ENCODE peak calls at places on chromosomes 5 and 9, in five cellular contexts. D is HepG2, G is IMR-90, P is K562, L is GM12878. W is an unnamed sample.

GRCh38 chr9:131608469-131609115 is 63.3 kb downstream of the PRRT1B start:
- DNase-seq in L (no peak), D (peak), P (no peak), G (peak), W (peak)

GRCh38 chr5:62347928-62348327 is 41.9 kb downstream of the KIF2A start:
- DNase-seq in D (no peak), P (no peak), G (no peak), L (no peak), W (no peak)

GRCh38 chr5:124910354-124911016 is 164.0 kb upstream of the ZNF608 start:
- DNase-seq in D (no peak), P (no peak), L (no peak), G (no peak), W (no peak)

GRCh38 chr9:91452844-91453243 is 29.2 kb upstream of the NFIL3 start:
- DNase-seq in G (no peak), L (no peak), D (no peak), P (no peak), W (no peak)

GRCh38 chr5:135626636-135627035 is 47.8 kb upstream of the CXCL14 start:
- DNase-seq in D (no peak), P (no peak), L (no peak), G (no peak), W (no peak)

GRCh38 chr9:130570200-130570599 is 9.2 kb upstream of the FUBP3 start:
- DNase-seq in D (no peak), G (peak), L (no peak), P (no peak), W (no peak)

GRCh38 chr5:53479656-53480473 is 564 bp upstream of the FST start:
- DNase-seq in G (peak), P (peak), L (no peak), D (peak), W (peak)

GRCh38 chr9:38257626-38258215 is 134.8 kb upstream of the ALDH1B1 start:
- DNase-seq in G (no peak), P (no peak), D (no peak), L (no peak), W (no peak)

GRCh38 chr9:94639996-94640376 is 668 bp upstream of the FBP1 start:
- DNase-seq in G (no peak), L (no peak), D (no peak), P (no peak), W (no peak)
- TF ChIP-seq BHLHE40 in G (no peak), L (no peak), D (no peak), P (no peak), W (no peak)

GRCh38 chr5:140925806-140926205 is 293 bp upstream of the PCDHAC1 start:
- DNase-seq in L (no peak), G (no peak), P (no peak), D (no peak), W (no peak)

GRCh38 chr5:140926211-140926902 is at the start of gene PCDHAC1:
- DNase-seq in L (no peak), G (no peak), D (no peak), P (no peak), W (peak)

GRCh38 chr5:140926903-140927573 is 939 bp downstream of the PCDHAC1 start:
- DNase-seq in P (no peak), L (no peak), D (no peak), G (no peak), W (no peak)
- H3K4me3 ChIP-seq in P (no peak), L (no peak), D (no peak), G (peak), W (peak)

DNA sequence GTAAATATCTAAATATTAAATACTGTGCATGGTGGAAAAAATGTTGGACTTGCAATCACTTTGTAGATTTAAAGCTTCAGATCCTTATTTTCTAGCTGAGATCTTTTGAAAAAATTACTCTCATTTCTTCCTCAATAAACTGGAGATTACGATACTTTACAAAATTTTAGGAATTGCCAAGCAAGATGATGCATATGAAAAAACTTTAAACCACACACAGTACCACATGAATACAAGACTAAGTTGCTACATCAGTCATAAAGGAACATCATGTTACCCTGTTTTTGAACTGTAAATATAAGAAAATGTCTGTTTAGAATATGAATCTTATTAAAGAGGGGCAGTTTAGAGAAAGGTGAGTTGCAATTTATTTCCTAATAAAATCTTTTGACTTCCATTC is 703.6 kb upstream of the NUDT12 start:
- DNase-seq in G (no peak), D (no peak), L (no peak), P (no peak), W (no peak)
- TF ChIP-seq BHLHE40 in G (no peak), D (no peak), L (no peak), P (no peak), W (no peak)

GRCh38 chr5:77630246-77631165 is 8.0 kb downstream of the OTP start:
- DNase-seq in D (peak), P (no peak), G (no peak), L (no peak), W (peak)
- H3K4me3 ChIP-seq in D (peak), P (no peak), G (peak), L (peak), W (peak)

DNA sequence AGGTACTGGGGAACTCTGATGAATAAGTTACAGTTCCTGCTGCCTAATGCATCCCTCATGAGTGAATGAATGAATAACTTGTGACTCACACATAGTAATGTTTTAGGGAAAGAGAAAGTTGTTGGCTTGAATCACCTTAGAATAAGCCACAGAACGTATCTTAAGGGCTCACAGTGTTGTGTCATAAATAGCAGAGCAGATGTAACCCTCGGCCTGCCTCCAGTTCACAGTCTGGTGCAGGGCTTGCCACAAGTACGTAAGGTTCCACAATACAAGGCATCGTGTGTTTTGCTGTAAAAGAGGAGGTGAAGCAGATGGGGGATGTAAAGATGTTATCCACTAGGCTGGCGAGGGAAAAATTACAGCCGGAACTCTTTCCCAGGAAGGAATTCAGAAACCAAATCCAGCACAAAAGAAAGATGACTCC is 218.7 kb downstream of the TRPM3 start:
- DNase-seq in D (no peak), G (peak), L (no peak), P (no peak), W (peak)
- TF ChIP-seq BHLHE40 in D (no peak), G (peak), L (no peak), P (no peak), W (no peak)

GRCh38 chr5:14164164-14164720 is 21.1 kb downstream of the TRIO start:
- DNase-seq in G (no peak), D (no peak), L (no peak), P (no peak), W (no peak)

GRCh38 chr5:14166437-14166836 is 23.3 kb downstream of the TRIO start:
- DNase-seq in L (no peak), D (no peak), G (no peak), P (no peak), W (no peak)

GRCh38 chr5:14167211-14167845 is 24.2 kb downstream of the TRIO start:
- DNase-seq in L (no peak), G (peak), D (no peak), P (no peak), W (peak)

GRCh38 chr5:14165375-14166091 is 22.4 kb downstream of the TRIO start:
- DNase-seq in G (peak), L (no peak), P (no peak), D (peak), W (peak)

DNA sequence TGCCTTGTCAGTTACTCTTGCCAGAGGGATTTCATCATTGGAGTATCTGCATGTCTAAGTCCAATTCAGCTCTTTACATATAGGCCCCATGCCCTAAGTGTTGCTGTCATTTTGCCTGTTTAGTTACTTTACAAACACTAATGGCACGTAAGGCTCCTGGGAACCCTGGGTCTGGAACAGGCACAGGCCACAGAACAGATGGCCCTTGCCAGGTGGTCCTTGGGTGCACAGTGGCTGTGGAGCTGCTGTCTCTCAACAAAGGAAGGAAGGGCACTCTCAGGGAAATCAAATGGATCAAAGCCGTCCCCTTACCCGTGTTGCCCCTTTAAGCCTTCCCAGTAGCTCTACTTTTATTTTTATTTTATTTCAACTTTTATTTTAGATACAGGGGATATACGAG is 21.6 kb downstream of the TRIO start:
- DNase-seq in D (no peak), G (no peak), P (no peak), L (no peak), W (no peak)
- H3K4me3 ChIP-seq in D (no peak), G (no peak), P (no peak), L (no peak), W (no peak)

GRCh38 chr5:57179262-57179960 is 5.6 kb downstream of the GPBP1 start:
- DNase-seq in D (no peak), L (no peak), G (no peak), P (no peak), W (no peak)
- TF ChIP-seq BHLHE40 in D (no peak), L (no peak), G (no peak), P (no peak), W (no peak)